ENCODE peak calls at places on chromosome 15, in five cellular contexts. G is iPS DF 6.9, E is transverse colon, Q is psoas muscle, K is cardiac muscle cell. W is an unnamed sample. For H3K4me1 and H3K36me3, the result is how much of the 10 kb centered on the place peaks cover.

GRCh38 chr15:78104119-78104479 is 11.7 kb downstream of the SH2D7 start:
- DNase-seq in G (no peak), E (no peak), Q (no peak), K (no peak), W (no peak)

GRCh38 chr15:42344763-42345162 is 14.5 kb upstream of the CAPN3 start:
- DNase-seq in G (no peak), E (no peak), Q (no peak), K (peak), W (no peak)

GRCh38 chr15:100525894-100526512 is 2.7 kb downstream of the CERS3 start:
- DNase-seq in G (no peak), E (peak), Q (peak), K (peak), W (peak)

GRCh38 chr15:77983708-77984445 is 93.6 kb downstream of the TBC1D2B start:
- DNase-seq in G (no peak), E (no peak), Q (no peak), K (no peak), W (peak)

GRCh38 chr15:21267231-21267630 is 173.1 kb downstream of the POTEB3 start:
- DNase-seq in G (no peak), E (no peak), Q (no peak), K (no peak), W (no peak)

GRCh38 chr15:36643551-36643950 is 64.1 kb downstream of the CDIN1 start:
- DNase-seq in G (no peak), E (no peak), Q (no peak), K (no peak), W (no peak)

GRCh38 chr15:62307551-62307950 is 142.5 kb upstream of the C2CD4B start:
- DNase-seq in G (no peak), E (no peak), Q (no peak), K (peak), W (no peak)

GRCh38 chr15:100786901-100787566 is 92.6 kb upstream of the ALDH1A3 start:
- DNase-seq in G (no peak), E (no peak), Q (no peak), K (no peak), W (no peak)

GRCh38 chr15:100311829-100312228 is 29.9 kb downstream of the ADAMTS17 start:
- DNase-seq in G (no peak), E (no peak), Q (no peak), K (no peak), W (no peak)

GRCh38 chr15:83855956-83856355 is 202.0 kb downstream of the ADAMTSL3 start:
- DNase-seq in G (no peak), E (no peak), Q (no peak), K (no peak), W (no peak)

GRCh38 chr15:74307827-74308642 is 59.4 kb downstream of the CYP11A1 start:
- DNase-seq in G (no peak), E (peak), Q (no peak), K (peak), W (peak)

GRCh38 chr15:90823455-90823974 is 44.9 kb upstream of the FURIN start:
- DNase-seq in G (no peak), E (peak), Q (no peak), K (no peak), W (no peak)

GRCh38 chr15:88627463-88627862 is 6.3 kb downstream of the AEN start:
- DNase-seq in G (no peak), E (peak), Q (no peak), K (no peak), W (no peak)

GRCh38 chr15:22918596-22919140 is 61.5 kb downstream of the CYFIP1 start:
- DNase-seq in G (no peak), E (no peak), Q (no peak), K (no peak), W (no peak)

DNA sequence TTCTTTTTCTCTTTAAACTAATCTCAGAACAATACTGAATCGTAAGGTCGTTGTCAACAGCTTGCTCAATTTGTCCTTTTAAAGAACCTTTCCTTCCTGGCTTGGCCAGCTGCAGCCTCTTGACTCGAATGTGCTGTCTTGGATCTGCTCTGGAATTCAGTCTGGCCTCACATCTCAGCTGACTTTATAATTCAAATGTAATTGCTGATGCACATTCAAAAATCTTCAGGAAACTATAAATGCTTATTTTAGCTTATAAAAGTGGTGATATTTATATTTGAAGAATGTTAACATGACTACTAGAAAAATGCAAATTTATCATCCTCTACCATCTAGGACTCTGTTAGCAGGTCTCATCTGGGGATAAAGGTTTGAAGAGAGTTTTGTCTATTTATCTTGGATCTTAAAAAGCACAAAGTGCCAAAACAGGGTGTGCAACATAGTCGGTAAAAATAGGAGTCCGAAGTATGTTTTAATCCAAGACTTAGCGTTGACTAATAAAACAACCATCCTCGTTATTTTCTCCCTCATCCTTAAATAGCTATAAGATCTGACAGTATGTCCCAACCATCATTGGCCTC is 1035.2 kb downstream of the MCTP2 start:
- DNase-seq in G (no peak), E (no peak), Q (no peak), K (peak), W (no peak)
- H3K4me1 ChIP-seq in G (under half), E (under half), Q (under half), K (under half), W (under half)

GRCh38 chr15:43473885-43474284 is 19.1 kb downstream of the TP53BP1 start:
- DNase-seq in G (no peak), E (no peak), Q (no peak), K (no peak), W (no peak)
- H3K36me3 ChIP-seq in G (under half), E (under half), Q (half or more), K (half or more), W (under half)

GRCh38 chr15:67515557-67515956 is 5.4 kb upstream of the C15orf61 start:
- DNase-seq in G (no peak), E (no peak), Q (no peak), K (no peak), W (no peak)
- H3K4me1 ChIP-seq in G (under half), E (under half), Q (under half), K (under half), W (under half)

GRCh38 chr15:34239151-34239761 is 14.4 kb downstream of the EMC4 start:
- DNase-seq in G (no peak), E (no peak), Q (no peak), K (peak), W (no peak)
- H3K36me3 ChIP-seq in G (under half), E (under half), Q (half or more), K (half or more), W (under half)

W was measured in Caco-2.